ENCODE peak calls at places on chromosomes 12 and 14, in seven cellular contexts. M, O, V, L, Z, U and J are unnamed samples.

GRCh38 chr12:65121956-65122469 is 908 bp upstream of the WIF1 start:
- DNase-seq in M (no peak), O (no peak), V (no peak), L (no peak), Z (no peak), U (no peak), J (no peak)

GRCh38 chr14:23984891-23985607 is 3.7 kb upstream of the DHRS4L2 start:
- DNase-seq in M (no peak), O (no peak), V (no peak), L (no peak), Z (no peak), U (no peak), J (no peak)

GRCh38 chr12:106358410-106359241 is 1.1 kb downstream of the POLR3B start:
- DNase-seq in M (peak), O (no peak), V (no peak), L (peak), Z (no peak), U (no peak), J (no peak)

GRCh38 chr14:34103176-34103575 is 152.3 kb upstream of the EGLN3 start:
- DNase-seq in M (no peak), O (no peak), V (no peak), L (no peak), Z (no peak), U (no peak), J (no peak)

GRCh38 chr12:8697476-8698131 is at the start of gene RIMKLB:
- DNase-seq in M (peak), O (peak), V (peak), L (peak), Z (peak), U (peak), J (peak)

GRCh38 chr14:75188520-75189267 is 12.3 kb upstream of the TMED10 start:
- DNase-seq in M (peak), O (no peak), V (no peak), L (no peak), Z (no peak), U (no peak), J (no peak)

GRCh38 chr12:115388139-115388538 is 704.2 kb upstream of the TBX3 start:
- DNase-seq in M (no peak), O (no peak), V (no peak), L (no peak), Z (no peak), U (no peak), J (no peak)

GRCh38 chr12:91316161-91316759 is 133.6 kb upstream of the DCN start:
- DNase-seq in M (no peak), O (no peak), V (no peak), L (no peak), Z (no peak), U (no peak), J (no peak)